ENCODE peak calls at places on chromosome 14, in ten cellular contexts. M is spleen, K is prostate gland, G is upper lobe of left lung, R is GM12892, U is suprapubic skin, L is HL-60, X is transverse colon, H is endothelial cell of umbilical vein, P is HCT116. W is an unnamed sample.

GRCh38 chr14:103273145-103273846 is 60.7 kb upstream of the EIF5 start:
- DNase-seq in G (no peak), U (no peak), K (no peak), H (no peak), M (no peak), L (no peak), X (peak; percentile 55), R (no peak), P (no peak), W (no peak)

GRCh38 chr14:90911121-90911520 is 94.9 kb upstream of the TTC7B start:
- DNase-seq in H (no peak), G (no peak), X (no peak), K (no peak), L (no peak), U (no peak), M (no peak), P (no peak), R (no peak), W (no peak)

GRCh38 chr14:94936411-94936892 is 166.5 kb upstream of the GSC start:
- DNase-seq in L (no peak), P (no peak), H (no peak), X (peak; percentile 49), R (no peak), M (peak; percentile 77), U (peak; percentile 86), K (peak; percentile 67), G (no peak), W (no peak)

GRCh38 chr14:24368215-24368561 is 204 bp downstream of the NFATC4 start:
- DNase-seq in K (no peak), G (no peak), M (no peak), L (no peak), H (peak; percentile 9), R (no peak), P (no peak), U (no peak), X (no peak), W (no peak)

GRCh38 chr14:55539975-55540374 is 40.0 kb upstream of the KTN1 start:
- DNase-seq in H (no peak), X (no peak), U (no peak), L (no peak), R (no peak), G (no peak), M (no peak), P (no peak), K (no peak), W (no peak)

GRCh38 chr14:31966896-31967668 is 110.0 kb upstream of the ARHGAP5 start:
- DNase-seq in R (no peak), P (no peak), K (no peak), G (no peak), X (no peak), L (no peak), U (no peak), H (no peak), M (no peak), W (no peak)

GRCh38 chr14:62322216-62322615 is 560.0 kb downstream of the SNAPC1 start:
- DNase-seq in K (no peak), P (no peak), M (no peak), X (no peak), H (no peak), G (no peak), L (no peak), R (no peak), U (no peak), W (no peak)

GRCh38 chr14:24979725-24980239 is 70.2 kb downstream of the STXBP6 start:
- DNase-seq in P (no peak), U (no peak), M (no peak), R (no peak), L (no peak), K (no peak), G (no peak), H (no peak), X (no peak), W (no peak)

GRCh38 chr14:76708028-76708427 is 53.2 kb upstream of the VASH1 start:
- DNase-seq in G (no peak), R (no peak), U (no peak), K (no peak), P (no peak), L (no peak), H (no peak), M (no peak), X (no peak), W (no peak)

GRCh38 chr14:92902726-92903125 is 20.2 kb upstream of the CHGA start:
- DNase-seq in U (no peak), G (no peak), M (no peak), L (no peak), P (no peak), R (no peak), X (no peak), H (no peak), K (no peak), W (no peak)

GRCh38 chr14:75315143-75315542 is 36.5 kb downstream of the FOS start:
- DNase-seq in M (no peak), R (no peak), P (no peak), X (peak; percentile 43), G (peak; percentile 21), L (no peak), K (peak; percentile 52), H (peak; percentile 50), U (no peak), W (no peak)

GRCh38 chr14:72513994-72514659 is 379.8 kb downstream of the DPF3 start:
- DNase-seq in M (no peak), L (no peak), K (no peak), R (no peak), G (no peak), P (peak; percentile 10), X (no peak), U (no peak), H (peak; percentile 42), W (peak; percentile 33)

GRCh38 chr14:92549853-92550244 is 36.3 kb downstream of the RIN3 start:
- DNase-seq in X (no peak), L (no peak), U (no peak), H (no peak), R (no peak), P (no peak), G (peak; percentile 51), K (no peak), M (no peak), W (no peak)

DNA sequence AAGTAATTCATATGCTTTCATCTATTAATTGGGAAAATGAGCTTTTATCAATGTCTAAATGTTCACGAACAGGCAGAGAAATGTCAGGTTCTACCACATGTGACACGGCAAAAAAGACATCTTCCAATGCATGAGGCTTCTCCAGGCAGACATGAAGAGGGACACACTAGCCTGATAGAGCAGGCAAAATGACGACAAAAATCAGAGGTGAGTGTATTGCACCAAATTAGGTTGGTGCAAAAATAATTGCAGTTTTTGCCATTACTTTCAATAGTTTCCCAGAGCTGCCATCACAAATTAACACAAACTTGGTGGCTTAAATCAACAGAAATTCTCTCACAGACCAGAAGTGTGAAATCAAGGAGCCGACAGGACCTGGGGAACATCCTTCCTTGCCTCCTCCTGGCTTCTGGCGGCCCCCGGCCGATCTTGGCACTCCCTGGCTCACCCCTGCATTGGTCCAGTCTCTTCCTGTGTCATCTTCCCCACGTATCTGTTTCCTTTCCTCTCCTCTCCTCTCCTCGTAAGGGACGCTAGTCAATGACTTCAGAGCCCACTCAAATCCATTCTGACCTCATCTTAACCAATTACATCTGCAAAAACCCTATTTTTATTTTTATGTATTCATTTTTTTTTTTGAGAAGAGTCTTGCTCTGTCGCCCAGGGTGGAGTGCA is 33.7 kb downstream of the FOXN3 start:
- DNase-seq in L (no peak), G (no peak), U (no peak), K (no peak), P (no peak), X (no peak), R (no peak), M (no peak), H (no peak), W (no peak)
- TF ChIP-seq POLR2AphosphoS5 in L (no peak), G (no peak), U (no peak), K (no peak), P (no peak), X (no peak), R (no peak), M (no peak), H (no peak), W (no peak)

GRCh38 chr14:96205994-96206392 is 1.4 kb downstream of the BDKRB2 start:
- DNase-seq in U (no peak), R (no peak), X (no peak), K (no peak), G (no peak), P (no peak), H (no peak), L (no peak), M (no peak), W (no peak)

GRCh38 chr14:96203635-96204034 is 1.0 kb upstream of the BDKRB2 start:
- DNase-seq in L (no peak), U (no peak), M (peak; percentile 22), G (peak; percentile 47), X (no peak), R (no peak), P (no peak), H (no peak), K (no peak), W (no peak)

GRCh38 chr14:96203116-96203515 is 1.5 kb upstream of the BDKRB2 start:
- DNase-seq in K (no peak), M (no peak), U (no peak), P (no peak), G (no peak), H (no peak), L (no peak), R (no peak), X (no peak), W (no peak)

GRCh38 chr14:96205059-96205993 is 687 bp downstream of the BDKRB2 start:
- DNase-seq in G (no peak), R (no peak), K (no peak), M (no peak), P (no peak), U (no peak), L (no peak), X (no peak), H (no peak), W (no peak)

GRCh38 chr14:96204151-96205058 is at the start of gene BDKRB2:
- DNase-seq in H (peak; percentile 33), K (peak; percentile 83), M (peak; percentile 74), P (peak; percentile 38), G (peak; percentile 75), X (peak; percentile 82), L (peak; percentile 28), R (no peak), U (peak; percentile 90), W (peak; percentile 10)
- TF ChIP-seq POLR2AphosphoS5 in H (no peak), K (peak; percentile 86), M (peak; percentile 8), P (peak; percentile 56), G (peak; percentile 67), X (peak; percentile 89), L (no peak), R (no peak), U (no peak), W (no peak)

DNA sequence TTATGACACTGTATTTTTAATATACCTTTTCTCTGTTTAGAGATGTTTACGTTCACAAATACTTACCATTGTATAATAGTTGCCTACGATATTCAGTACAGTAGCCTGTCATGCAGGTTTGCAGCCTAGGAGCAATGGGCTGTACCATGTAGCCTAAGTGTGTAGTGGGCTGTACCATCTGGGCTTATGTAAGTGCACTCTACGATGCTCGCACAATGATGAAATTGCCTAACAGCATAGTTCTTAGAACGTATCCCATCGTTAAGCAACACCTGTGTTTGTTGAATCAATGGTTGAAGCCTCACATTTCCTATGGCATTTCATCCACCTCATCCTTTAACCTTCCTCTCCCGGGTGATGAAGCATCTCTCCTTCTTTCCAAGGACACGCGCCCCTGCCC is 12.5 kb upstream of the EML1 start:
- DNase-seq in M (no peak), P (no peak), R (no peak), G (peak; percentile 63), U (peak; percentile 31), L (no peak), K (no peak), H (no peak), X (no peak), W (no peak)
- TF ChIP-seq POLR2AphosphoS5 in M (no peak), P (no peak), R (no peak), G (no peak), U (no peak), L (no peak), K (no peak), H (no peak), X (no peak), W (no peak)

GRCh38 chr14:52046376-52046917 is 22.4 kb downstream of the NID2 start:
- DNase-seq in P (no peak), M (no peak), G (no peak), U (no peak), H (no peak), K (no peak), X (no peak), R (no peak), L (no peak), W (no peak)
- TF ChIP-seq POLR2AphosphoS5 in P (no peak), M (no peak), G (no peak), U (no peak), H (no peak), K (no peak), X (no peak), R (no peak), L (no peak), W (no peak)

W was measured in K562.